ENCODE peak calls at places on chromosomes 6 and 20, in four cellular contexts. One of them, this sample, is unnamed.

GRCh38 chr20:62395311-62396242 is 8.7 kb downstream of the RPS21 start:
- DNase-seq in PC-3: no peak
- DNase-seq in MM.1S: no peak
- DNase-seq in HCT116: no peak
- DNase-seq in this sample: no peak

GRCh38 chr20:18465536-18466200 is 1.2 kb downstream of the DZANK1 start:
- DNase-seq in PC-3: no peak
- DNase-seq in HCT116: no peak
- DNase-seq in MM.1S: no peak
- DNase-seq in this sample: no peak

GRCh38 chr6:142846459-142846831 is 98.5 kb downstream of the HIVEP2 start:
- DNase-seq in MM.1S: no peak
- DNase-seq in HCT116: no peak
- DNase-seq in PC-3: peak; percentile 32
- DNase-seq in this sample: peak; percentile 80

GRCh38 chr20:41418739-41419293 is 52.2 kb upstream of the EMILIN3 start:
- DNase-seq in PC-3: no peak
- DNase-seq in HCT116: no peak
- DNase-seq in MM.1S: no peak
- DNase-seq in this sample: no peak

GRCh38 chr6:113120577-113121285 is 736.4 kb upstream of the MARCKS start:
- DNase-seq in PC-3: peak; percentile 82
- DNase-seq in HCT116: peak; percentile 73
- DNase-seq in MM.1S: no peak
- DNase-seq in this sample: peak; percentile 95

GRCh38 chr6:25266425-25267135 is 12.6 kb upstream of the CARMIL1 start:
- DNase-seq in PC-3: no peak
- DNase-seq in MM.1S: no peak
- DNase-seq in HCT116: no peak
- DNase-seq in this sample: peak; percentile 53

GRCh38 chr6:39543117-39543516 is 182.1 kb downstream of the KIF6 start:
- DNase-seq in MM.1S: no peak
- DNase-seq in PC-3: no peak
- DNase-seq in HCT116: no peak
- DNase-seq in this sample: peak; percentile 69

GRCh38 chr6:48315051-48315719 is 204.2 kb upstream of the PTCHD4 start:
- DNase-seq in HCT116: no peak
- DNase-seq in MM.1S: no peak
- DNase-seq in PC-3: no peak
- DNase-seq in this sample: no peak

GRCh38 chr6:137903933-137904821 is 37.1 kb downstream of the TNFAIP3 start:
- DNase-seq in PC-3: no peak
- DNase-seq in HCT116: peak; percentile 10
- DNase-seq in MM.1S: no peak
- DNase-seq in this sample: peak; percentile 71

GRCh38 chr20:25052255-25053206 is 5.4 kb downstream of the ACSS1 start:
- DNase-seq in MM.1S: no peak
- DNase-seq in HCT116: no peak
- DNase-seq in PC-3: no peak
- DNase-seq in this sample: peak; percentile 59

GRCh38 chr6:149236584-149236983 is 80.9 kb upstream of the TAB2 start:
- DNase-seq in PC-3: no peak
- DNase-seq in MM.1S: no peak
- DNase-seq in HCT116: no peak
- DNase-seq in this sample: no peak

GRCh38 chr20:20712004-20712473 is 405 bp downstream of the RALGAPA2 start:
- DNase-seq in PC-3: no peak
- DNase-seq in MM.1S: no peak
- DNase-seq in HCT116: no peak
- DNase-seq in this sample: peak; percentile 34

GRCh38 chr6:147127587-147127986 is 76.6 kb upstream of the STXBP5 start:
- DNase-seq in PC-3: peak; percentile 77
- DNase-seq in HCT116: no peak
- DNase-seq in MM.1S: no peak
- DNase-seq in this sample: peak; percentile 64

DNA sequence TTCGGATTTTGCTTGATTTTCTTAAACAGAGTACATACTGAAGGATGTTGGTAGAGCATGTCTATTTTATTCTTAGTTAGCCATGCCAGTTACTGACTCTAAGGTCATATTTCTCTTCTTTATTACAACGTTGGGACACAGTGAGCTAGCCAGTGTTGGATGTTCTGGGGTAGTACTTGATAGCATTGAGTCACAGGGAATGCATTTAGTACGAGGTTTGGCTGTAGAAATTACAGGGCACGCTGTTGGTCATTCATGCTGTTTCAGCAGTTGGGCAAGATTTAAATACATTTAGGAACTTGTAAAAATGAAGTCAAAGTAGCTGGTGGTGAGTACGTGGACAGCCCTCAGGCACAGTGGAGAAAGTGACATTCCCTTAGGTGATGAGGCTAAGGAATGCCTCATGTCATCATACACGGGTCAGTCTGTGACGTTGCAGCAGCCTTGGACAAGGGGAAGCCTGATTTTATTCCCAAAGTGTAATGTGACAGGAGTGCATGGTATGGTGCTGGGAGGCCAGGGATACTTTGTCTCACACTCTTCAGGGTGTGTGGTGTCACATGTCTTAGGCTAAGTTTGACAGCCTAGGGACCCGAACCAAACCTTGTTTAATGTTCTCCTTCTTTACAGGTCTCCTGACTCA is 57.7 kb upstream of the SLC22A1 start:
- DNase-seq in MM.1S: no peak
- DNase-seq in PC-3: peak; percentile 32
- DNase-seq in HCT116: no peak
- DNase-seq in this sample: no peak
- H3K9ac ChIP-seq in MM.1S: no peak overlapping the region
- H3K9ac ChIP-seq in PC-3: no peak overlapping the region
- H3K9ac ChIP-seq in HCT116: no peak overlapping the region
- H3K9ac ChIP-seq in this sample: no peak overlapping the region

DNA sequence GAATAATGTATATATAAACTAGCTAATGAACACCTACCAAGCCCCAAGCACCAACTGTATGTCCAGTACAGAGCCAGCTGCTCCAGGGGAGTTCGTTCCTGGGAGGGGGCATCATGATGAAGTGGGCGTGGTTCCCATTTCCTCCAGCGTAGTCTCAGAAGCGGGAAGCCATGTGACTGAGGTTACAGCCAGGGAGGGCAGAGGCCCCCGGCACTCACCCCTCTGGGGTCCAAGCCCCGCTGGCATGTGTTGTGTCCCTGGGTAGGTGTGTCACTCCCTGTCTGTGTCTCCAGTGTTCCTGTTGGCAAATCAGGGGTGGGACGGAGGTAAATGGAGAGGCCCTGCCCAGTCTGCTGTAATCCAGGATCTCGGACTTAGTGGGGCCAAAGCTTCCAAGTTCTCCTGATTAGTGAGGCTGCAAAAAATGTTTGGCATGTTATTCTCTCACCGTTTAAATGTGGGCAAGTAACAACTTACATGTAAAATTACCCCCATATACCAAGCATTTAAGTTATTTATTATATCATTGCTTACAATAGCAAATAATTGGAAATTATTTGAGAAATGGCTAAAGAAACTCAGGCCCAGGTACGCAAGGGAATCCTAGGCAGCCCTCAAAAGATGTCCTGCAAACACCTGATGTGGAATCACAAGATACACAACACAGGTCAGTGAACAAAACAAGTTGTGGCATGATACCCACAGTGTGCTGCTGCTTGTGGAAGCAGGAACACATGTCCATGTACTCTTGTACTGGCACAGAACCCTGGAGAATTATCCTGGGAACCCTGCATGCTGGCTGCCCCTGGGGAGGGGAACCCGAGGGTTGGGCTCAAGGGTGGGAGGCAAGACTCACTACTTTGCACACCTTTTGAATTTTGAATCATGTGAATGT is 22.2 kb downstream of the FAM110A start:
- DNase-seq in PC-3: peak; percentile 11
- DNase-seq in HCT116: no peak
- DNase-seq in MM.1S: no peak
- DNase-seq in this sample: peak; percentile 10
- H3K9ac ChIP-seq in PC-3: peak overlapping the region; percentile 42
- H3K9ac ChIP-seq in HCT116: peak overlapping the region; percentile 51
- H3K9ac ChIP-seq in MM.1S: no peak overlapping the region
- H3K9ac ChIP-seq in this sample: peak overlapping the region; percentile 34

GRCh38 chr6:111740506-111740905 is 132.7 kb downstream of the FYN start:
- DNase-seq in MM.1S: no peak
- DNase-seq in HCT116: no peak
- DNase-seq in PC-3: no peak
- DNase-seq in this sample: no peak
- H3K9ac ChIP-seq in MM.1S: no peak overlapping the region
- H3K9ac ChIP-seq in HCT116: no peak overlapping the region
- H3K9ac ChIP-seq in PC-3: no peak overlapping the region
- H3K9ac ChIP-seq in this sample: no peak overlapping the region

GRCh38 chr6:4351857-4352669 is 216.7 kb upstream of the ECI2 start:
- DNase-seq in HCT116: peak; percentile 36
- DNase-seq in PC-3: peak; percentile 88
- DNase-seq in MM.1S: no peak
- DNase-seq in this sample: peak; percentile 98
- H3K9ac ChIP-seq in HCT116: peak overlapping the region; percentile 53
- H3K9ac ChIP-seq in PC-3: peak overlapping the region; percentile 60
- H3K9ac ChIP-seq in MM.1S: no peak overlapping the region
- H3K9ac ChIP-seq in this sample: peak overlapping the region; percentile 79

GRCh38 chr6:57019434-57019833 is 27.1 kb upstream of the KIAA1586 start:
- DNase-seq in PC-3: no peak
- DNase-seq in MM.1S: no peak
- DNase-seq in HCT116: no peak
- DNase-seq in this sample: no peak

GRCh38 chr6:57017069-57017468 is 29.4 kb upstream of the KIAA1586 start:
- DNase-seq in MM.1S: no peak
- DNase-seq in PC-3: no peak
- DNase-seq in HCT116: no peak
- DNase-seq in this sample: no peak

GRCh38 chr6:57024321-57024720 is 22.2 kb upstream of the KIAA1586 start:
- DNase-seq in HCT116: no peak
- DNase-seq in MM.1S: no peak
- DNase-seq in PC-3: no peak
- DNase-seq in this sample: no peak

GRCh38 chr6:57024775-57025174 is 21.7 kb upstream of the KIAA1586 start:
- DNase-seq in MM.1S: no peak
- DNase-seq in PC-3: no peak
- DNase-seq in HCT116: no peak
- DNase-seq in this sample: no peak

GRCh38 chr6:57021086-57021720 is 25.3 kb upstream of the KIAA1586 start:
- DNase-seq in PC-3: peak; percentile 81
- DNase-seq in HCT116: peak; percentile 51
- DNase-seq in MM.1S: peak; percentile 70
- DNase-seq in this sample: peak; percentile 65
- H3K9ac ChIP-seq in PC-3: no peak overlapping the region
- H3K9ac ChIP-seq in HCT116: no peak overlapping the region
- H3K9ac ChIP-seq in MM.1S: no peak overlapping the region
- H3K9ac ChIP-seq in this sample: no peak overlapping the region

This sample was measured in GM23248.